ENCODE peak calls at places on chromosomes 13 and 19, in four cellular contexts. G, P, U and S are unnamed samples. For H3K27me3, the result is how much of the 10 kb centered on the place peaks cover.

GRCh38 chr13:111519041-111519440 is 198.6 kb downstream of the TEX29 start:
- DNase-seq in G (no peak), P (no peak), U (no peak), S (no peak)

GRCh38 chr13:97843201-97843600 is 110.3 kb upstream of the IPO5 start:
- DNase-seq in P (no peak), U (no peak), G (no peak), S (no peak)

GRCh38 chr13:114185182-114185971 is 6.3 kb downstream of the CFAP97D2 start:
- DNase-seq in G (no peak), P (no peak), U (no peak), S (no peak)

GRCh38 chr19:3656747-3657394 is 30.3 kb upstream of the CACTIN start:
- DNase-seq in G (no peak), U (no peak), P (no peak), S (no peak)

GRCh38 chr13:110361365-110361911 is 54.4 kb downstream of the COL4A2 start:
- DNase-seq in U (no peak), G (no peak), P (peak), S (peak)

GRCh38 chr13:51729853-51730553 is 74.0 kb downstream of the DHRS12 start:
- DNase-seq in U (peak), G (no peak), P (peak), S (no peak)

GRCh38 chr13:38697628-38698333 is 10.9 kb downstream of the FREM2 start:
- DNase-seq in G (no peak), U (no peak), P (peak), S (no peak)

GRCh38 chr13:30869491-30869890 is 36.6 kb upstream of the MEDAG start:
- DNase-seq in U (peak), P (peak), G (no peak), S (no peak)

GRCh38 chr13:97631158-97631557 is 197.2 kb downstream of the RAP2A start:
- DNase-seq in U (no peak), P (no peak), G (no peak), S (peak)

GRCh38 chr13:110448230-110448629 is 113.3 kb downstream of the RAB20 start:
- DNase-seq in U (no peak), P (peak), G (no peak), S (no peak)

GRCh38 chr13:23985060-23985459 is 87.8 kb upstream of the C1QTNF9B start:
- DNase-seq in U (no peak), G (no peak), P (no peak), S (no peak)

GRCh38 chr19:16897572-16898056 is 8.8 kb downstream of the F2RL3 start:
- DNase-seq in U (no peak), G (no peak), P (no peak), S (no peak)

GRCh38 chr13:98454389-98454881 is 122.5 kb downstream of the STK24 start:
- DNase-seq in G (no peak), U (peak), P (peak), S (no peak)

GRCh38 chr19:34481861-34482379 is 362 bp downstream of the WTIP start:
- DNase-seq in P (no peak), G (no peak), U (peak), S (no peak)

GRCh38 chr19:10431254-10431942 is 11.1 kb downstream of the PDE4A start:
- DNase-seq in G (peak), P (peak), U (no peak), S (no peak)

GRCh38 chr13:76976488-76976887 is 15.4 kb upstream of the CLN5 start:
- DNase-seq in U (no peak), G (no peak), P (no peak), S (no peak)

GRCh38 chr13:110937511-110938303 is 22.8 kb upstream of the ANKRD10 start:
- DNase-seq in G (no peak), P (no peak), U (no peak), S (no peak)

GRCh38 chr13:97883356-97883755 is 70.1 kb upstream of the IPO5 start:
- DNase-seq in U (no peak), G (no peak), P (peak), S (no peak)

GRCh38 chr19:44694184-44694579 is 4.8 kb upstream of the CEACAM16 start:
- DNase-seq in P (no peak), U (no peak), G (peak), S (no peak)

GRCh38 chr13:104671901-104672300 is 1605.7 kb upstream of the SLC10A2 start:
- DNase-seq in G (no peak), U (no peak), P (no peak), S (no peak)

GRCh38 chr19:9934132-9934950 is 2.0 kb downstream of the OLFM2 start:
- DNase-seq in G (peak), P (peak), U (peak), S (peak)

GRCh38 chr13:77565635-77566034 is 30.1 kb downstream of the SCEL start:
- DNase-seq in G (peak), P (peak), U (no peak), S (no peak)

GRCh38 chr19:38710928-38711725 is 33.1 kb downstream of the CAPN12 start:
- DNase-seq in U (no peak), P (no peak), G (no peak), S (no peak)

GRCh38 chr13:21676611-21677021 is 5.7 kb downstream of the FGF9 start:
- DNase-seq in G (no peak), P (no peak), U (no peak), S (no peak)

GRCh38 chr13:97254809-97255208 is 32.7 kb downstream of the MBNL2 start:
- DNase-seq in U (no peak), G (no peak), P (no peak), S (no peak)

GRCh38 chr13:20960663-20961309 is 58.2 kb upstream of the XPO4 start:
- DNase-seq in U (no peak), P (no peak), G (no peak), S (no peak)

GRCh38 chr13:28040977-28041376 is 52.5 kb upstream of the URAD start:
- DNase-seq in G (no peak), U (no peak), P (no peak), S (no peak)

GRCh38 chr19:57123882-57124281 is 4.1 kb downstream of the USP29 start:
- DNase-seq in P (no peak), G (no peak), U (no peak), S (no peak)

GRCh38 chr13:41154042-41154441 is 21.4 kb upstream of the KBTBD6 start:
- DNase-seq in P (no peak), U (no peak), G (no peak), S (no peak)

GRCh38 chr13:31998131-31998530 is 33.4 kb upstream of the FRY start:
- DNase-seq in P (peak), G (no peak), U (no peak), S (no peak)

GRCh38 chr13:99926014-99926731 is 45.4 kb downstream of the ZIC5 start:
- DNase-seq in U (no peak), P (no peak), G (no peak), S (no peak)

GRCh38 chr13:20191902-20192469 is 752 bp downstream of the GJB2 start:
- DNase-seq in U (no peak), P (peak), G (no peak), S (no peak)

GRCh38 chr19:13002389-13002898 is 7.2 kb downstream of the NFIX start:
- DNase-seq in U (no peak), G (no peak), P (no peak), S (no peak)

GRCh38 chr19:47021536-47022139 is 2.0 kb downstream of the NPAS1 start:
- DNase-seq in U (no peak), P (no peak), G (no peak), S (peak)

GRCh38 chr19:38034153-38034835 is 127.3 kb downstream of the SIPA1L3 start:
- DNase-seq in U (no peak), P (peak), G (no peak), S (no peak)

GRCh38 chr19:6586726-6587092 is 4.2 kb downstream of the CD70 start:
- DNase-seq in P (no peak), U (no peak), G (no peak), S (no peak)
- H3K4me3 ChIP-seq in P (no peak), U (no peak), G (peak), S (no peak)

DNA sequence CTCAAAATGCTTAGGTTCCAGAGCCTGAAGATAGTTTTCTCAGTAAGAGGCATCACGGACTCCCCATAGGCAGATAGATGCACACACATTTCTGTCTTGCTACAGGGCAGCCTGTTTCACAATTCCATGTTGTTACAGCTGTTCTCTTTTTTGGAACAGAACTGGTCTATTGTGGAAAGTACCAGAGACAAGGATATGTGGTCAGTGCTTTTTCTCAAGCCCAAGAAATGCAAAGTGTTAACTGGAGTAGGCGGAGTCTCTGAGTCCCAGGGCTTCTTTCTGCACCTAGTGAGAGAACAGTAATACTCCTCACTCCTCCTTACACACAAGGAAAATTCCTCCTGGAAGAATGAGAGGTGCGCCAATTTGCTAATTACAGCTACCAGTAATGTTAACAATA is 141.6 kb upstream of the ARGLU1 start:
- DNase-seq in U (no peak), P (peak), G (no peak), S (no peak)
- H3K27me3 ChIP-seq in U (under half), P (under half), G (under half), S (under half)

GRCh38 chr13:26050568-26051230 is 1.1 kb downstream of the SHISA2 start:
- DNase-seq in G (no peak), U (no peak), P (peak), S (peak)
- TF ChIP-seq CTCF in G (no peak), U (no peak), P (no peak), S (peak)

GRCh38 chr13:83453300-83453699 is 429.0 kb downstream of the SLITRK1 start:
- DNase-seq in G (no peak), U (no peak), P (no peak), S (no peak)

GRCh38 chr13:83452292-83452950 is 429.9 kb downstream of the SLITRK1 start:
- DNase-seq in U (no peak), P (no peak), G (no peak), S (no peak)

GRCh38 chr13:83453723-83454122 is 428.6 kb downstream of the SLITRK1 start:
- DNase-seq in P (no peak), U (no peak), G (no peak), S (no peak)

GRCh38 chr13:83450586-83450985 is 431.7 kb downstream of the SLITRK1 start:
- DNase-seq in U (no peak), G (no peak), P (peak), S (no peak)

GRCh38 chr13:83449666-83450395 is 432.4 kb downstream of the SLITRK1 start:
- DNase-seq in G (no peak), U (no peak), P (peak), S (no peak)
- H3K4me3 ChIP-seq in G (no peak), U (no peak), P (no peak), S (no peak)

DNA sequence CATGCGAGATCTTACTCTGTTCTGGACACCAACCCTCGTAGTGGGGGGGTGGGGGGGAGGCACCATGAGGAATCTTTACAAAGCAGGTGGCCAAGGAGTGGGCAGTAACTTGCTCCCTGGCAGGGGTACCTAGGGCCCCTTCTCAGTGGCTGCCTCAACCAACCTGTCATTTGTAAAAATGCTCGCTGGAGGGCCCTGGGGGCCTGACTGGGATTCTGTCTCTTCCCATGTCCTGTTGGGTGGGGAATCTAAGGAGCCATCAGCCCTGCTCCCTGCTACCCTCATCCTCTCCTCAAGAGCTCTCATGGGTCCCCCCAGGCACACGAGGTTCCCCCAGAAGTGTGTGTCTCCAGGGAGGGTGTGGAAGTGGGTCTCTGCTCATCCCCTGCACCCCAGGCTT is 1.5 kb downstream of the KCNN1 start:
- DNase-seq in U (no peak), P (no peak), G (no peak), S (no peak)
- H3K27me3 ChIP-seq in U (under half), P (under half), G (under half), S (under half)

GRCh38 chr13:73708393-73708985 is 425.7 kb downstream of the KLF12 start:
- DNase-seq in P (peak), G (peak), U (peak), S (peak)
- TF ChIP-seq CTCF in P (peak), G (peak), U (peak), S (peak)

GRCh38 chr19:2087621-2088100 is 8.5 kb downstream of the MOB3A start:
- DNase-seq in U (no peak), G (no peak), P (no peak), S (no peak)

GRCh38 chr19:2089727-2090053 is 6.4 kb downstream of the MOB3A start:
- DNase-seq in U (no peak), P (no peak), G (no peak), S (no peak)

GRCh38 chr19:2084993-2085720 is 11.0 kb downstream of the MOB3A start:
- DNase-seq in G (peak), P (peak), U (no peak), S (no peak)

GRCh38 chr19:2083174-2083854 is 12.8 kb downstream of the MOB3A start:
- DNase-seq in P (no peak), U (no peak), G (no peak), S (no peak)

GRCh38 chr19:2089001-2089711 is 7.0 kb downstream of the MOB3A start:
- DNase-seq in G (no peak), U (no peak), P (no peak), S (no peak)
- H3K4me3 ChIP-seq in G (no peak), U (no peak), P (no peak), S (no peak)